ENCODE peak calls at places on chromosomes 11 and 22, in four cellular contexts. Z, J, Q and Y are unnamed samples.

GRCh38 chr11:60951909-60952741 is at the start of gene SLC15A3:
- DNase-seq in Z (peak), J (no peak), Q (no peak), Y (peak)

GRCh38 chr22:19691721-19692341 is 22.5 kb upstream of the SEPTIN5 start:
- DNase-seq in Z (peak), J (peak), Q (peak), Y (peak)

GRCh38 chr11:13054278-13054677 is 45.2 kb downstream of the RASSF10 start:
- DNase-seq in Z (no peak), J (peak), Q (no peak), Y (peak)

GRCh38 chr11:128297111-128297651 is 290.2 kb downstream of the ETS1 start:
- DNase-seq in Z (no peak), J (no peak), Q (no peak), Y (no peak)

GRCh38 chr11:125368757-125369156 is 127.3 kb downstream of the FEZ1 start:
- DNase-seq in Z (no peak), J (no peak), Q (no peak), Y (no peak)

GRCh38 chr11:60912223-60912850 is 1.6 kb upstream of the TMEM109 start:
- DNase-seq in Z (peak), J (no peak), Q (no peak), Y (no peak)

GRCh38 chr11:111361082-111361801 is 17.8 kb downstream of the POU2AF1 start:
- DNase-seq in Z (no peak), J (no peak), Q (no peak), Y (no peak)

GRCh38 chr11:133239530-133239929 is 292.8 kb downstream of the OPCML start:
- DNase-seq in Z (peak), J (no peak), Q (no peak), Y (no peak)

GRCh38 chr22:48784701-48785503 is 1042.8 kb downstream of the BRD1 start:
- DNase-seq in Z (no peak), J (no peak), Q (no peak), Y (no peak)

GRCh38 chr11:133134561-133135173 is 397.6 kb downstream of the OPCML start:
- DNase-seq in Z (peak), J (peak), Q (no peak), Y (peak)

GRCh38 chr11:100925935-100926334 is 203.7 kb downstream of the PGR start:
- DNase-seq in Z (no peak), J (peak), Q (peak), Y (peak)

GRCh38 chr11:123302751-123303195 is 107.7 kb upstream of the CLMP start:
- DNase-seq in Z (peak), J (peak), Q (no peak), Y (peak)

GRCh38 chr11:120141144-120142071 is 3.5 kb upstream of the TRIM29 start:
- DNase-seq in Z (no peak), J (no peak), Q (no peak), Y (no peak)

GRCh38 chr11:117821431-117821830 is 3.1 kb downstream of the FXYD2 start:
- DNase-seq in Z (no peak), J (no peak), Q (no peak), Y (no peak)

GRCh38 chr11:86524603-86525352 is 147.6 kb downstream of the ME3 start:
- DNase-seq in Z (no peak), J (peak), Q (peak), Y (peak)

GRCh38 chr11:2466869-2467694 is 22.3 kb downstream of the KCNQ1 start:
- DNase-seq in Z (no peak), J (no peak), Q (no peak), Y (no peak)

GRCh38 chr22:50542416-50542927 is 3.2 kb upstream of the KLHDC7B start:
- DNase-seq in Z (no peak), J (no peak), Q (no peak), Y (peak)
- H2AFZ ChIP-seq in Z (no peak), J (no peak), Q (no peak), Y (no peak)

DNA sequence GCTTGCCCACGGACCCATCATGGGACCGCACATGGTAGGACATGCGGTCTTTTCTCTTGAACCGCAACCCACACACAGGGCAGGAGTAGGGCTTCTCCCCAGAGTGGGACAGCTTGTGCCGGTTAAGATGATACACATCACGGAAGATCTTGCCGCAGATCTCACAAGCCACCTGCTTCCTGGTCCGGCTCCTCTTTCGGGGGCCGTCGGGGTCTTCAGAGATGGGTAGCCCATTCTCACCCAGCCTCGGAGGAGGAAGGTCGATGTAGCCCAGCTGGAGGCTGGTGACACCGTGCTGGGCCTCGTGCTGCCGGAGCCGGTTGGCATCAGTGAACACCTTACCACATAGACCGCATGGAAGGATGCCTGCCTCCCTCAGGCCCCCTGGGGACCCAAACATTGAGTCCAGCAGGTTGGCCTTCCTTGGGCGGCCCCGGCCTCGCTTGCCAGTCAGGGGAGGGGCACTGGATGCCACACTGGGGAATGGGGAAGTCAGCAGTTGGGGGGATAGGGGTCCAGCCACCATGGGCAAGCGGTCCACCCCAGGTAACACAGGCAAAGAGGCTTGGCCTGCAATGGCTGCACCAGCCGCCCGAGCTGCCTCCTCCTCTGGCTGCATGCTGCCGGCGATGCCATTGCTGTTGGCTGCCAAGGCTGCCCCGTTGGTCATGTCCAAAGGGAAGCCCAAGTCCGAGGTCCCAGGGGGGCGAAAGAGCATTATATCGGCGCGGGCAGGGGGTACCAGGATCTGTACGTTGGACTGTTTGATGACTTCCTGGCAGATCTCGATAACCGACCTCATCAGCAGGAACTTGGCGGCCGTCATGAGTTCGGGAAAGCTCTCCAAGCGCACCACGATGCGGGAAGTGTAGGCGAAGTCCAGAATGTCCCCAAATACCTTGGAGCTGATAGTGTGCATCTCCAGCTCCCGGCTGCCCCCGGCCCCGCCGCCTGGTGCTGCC is 1.5 kb downstream of the PATZ1 start:
- DNase-seq in Z (peak), J (peak), Q (no peak), Y (peak)
- TF ChIP-seq EZH2phosphoT487 in Z (no peak), J (no peak), Q (no peak), Y (no peak)

GRCh38 chr22:27380826-27381225 is 420.7 kb downstream of the MN1 start:
- DNase-seq in Z (no peak), J (no peak), Q (no peak), Y (no peak)
- H2AFZ ChIP-seq in Z (no peak), J (no peak), Q (no peak), Y (no peak)

GRCh38 chr11:19422257-19422656 is 181.5 kb upstream of the E2F8 start:
- DNase-seq in Z (peak), J (no peak), Q (no peak), Y (no peak)

GRCh38 chr11:19418221-19418620 is 177.5 kb upstream of the E2F8 start:
- DNase-seq in Z (no peak), J (no peak), Q (no peak), Y (no peak)

GRCh38 chr11:19419021-19419750 is 178.4 kb upstream of the E2F8 start:
- DNase-seq in Z (peak), J (peak), Q (no peak), Y (peak)

GRCh38 chr11:19421134-19421533 is 180.4 kb upstream of the E2F8 start:
- DNase-seq in Z (no peak), J (no peak), Q (no peak), Y (no peak)

GRCh38 chr11:19419813-19420212 is 179.1 kb upstream of the E2F8 start:
- DNase-seq in Z (no peak), J (peak), Q (no peak), Y (peak)
- TF ChIP-seq EZH2phosphoT487 in Z (no peak), J (no peak), Q (no peak), Y (no peak)

GRCh38 chr11:7485136-7485853 is at the start of gene OLFML1:
- DNase-seq in Z (no peak), J (no peak), Q (no peak), Y (peak)

GRCh38 chr11:7486731-7487130 is 1.4 kb downstream of the OLFML1 start:
- DNase-seq in Z (no peak), J (no peak), Q (no peak), Y (peak)

GRCh38 chr11:7487360-7487759 is 2.1 kb downstream of the OLFML1 start:
- DNase-seq in Z (no peak), J (no peak), Q (no peak), Y (no peak)

GRCh38 chr11:7484645-7485044 is 661 bp upstream of the OLFML1 start:
- DNase-seq in Z (peak), J (no peak), Q (no peak), Y (no peak)

DNA sequence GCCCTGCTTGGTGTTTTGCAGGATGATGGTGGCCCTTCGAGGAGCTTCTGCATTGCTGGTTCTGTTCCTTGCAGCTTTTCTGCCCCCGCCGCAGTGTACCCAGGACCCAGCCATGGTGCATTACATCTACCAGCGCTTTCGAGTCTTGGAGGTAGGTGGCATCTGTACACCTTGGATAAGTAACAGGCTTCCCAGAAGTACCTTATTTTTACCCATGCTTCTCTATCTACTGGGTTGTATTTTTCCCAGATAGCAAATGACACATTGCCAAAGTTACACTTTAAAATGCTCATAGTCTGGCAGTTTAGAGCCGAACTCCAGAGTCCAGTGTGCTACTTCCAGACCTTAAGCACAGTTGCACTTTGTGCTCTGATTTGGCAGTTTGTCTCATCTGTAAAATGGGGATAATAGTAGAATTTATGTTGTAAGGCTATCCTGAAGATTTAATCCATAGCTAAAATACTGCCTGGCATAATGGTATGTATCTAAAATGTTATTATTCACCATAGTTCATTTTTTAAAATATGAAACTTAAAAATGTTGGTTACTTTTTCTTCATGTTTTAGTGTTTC is 634 bp downstream of the OLFML1 start:
- DNase-seq in Z (no peak), J (no peak), Q (no peak), Y (no peak)
- H2AFZ ChIP-seq in Z (peak), J (no peak), Q (no peak), Y (peak)

GRCh38 chr22:50506611-50507420 is 686 bp downstream of the LMF2 start:
- DNase-seq in Z (no peak), J (no peak), Q (no peak), Y (peak)
- TF ChIP-seq EZH2phosphoT487 in Z (no peak), J (no peak), Q (no peak), Y (no peak)

GRCh38 chr11:65315866-65316233 is 1.2 kb downstream of the CDC42EP2 start:
- DNase-seq in Z (no peak), J (peak), Q (no peak), Y (no peak)
- H2AFZ ChIP-seq in Z (no peak), J (peak), Q (no peak), Y (no peak)

GRCh38 chr22:41557401-41558240 is 3.2 kb upstream of the CSDC2 start:
- DNase-seq in Z (peak), J (no peak), Q (no peak), Y (peak)
- TF ChIP-seq EZH2phosphoT487 in Z (no peak), J (no peak), Q (no peak), Y (no peak)

GRCh38 chr11:109784536-109784935 is 308.7 kb upstream of the ZC3H12C start:
- DNase-seq in Z (no peak), J (no peak), Q (no peak), Y (no peak)

GRCh38 chr11:109783842-109784241 is 309.4 kb upstream of the ZC3H12C start:
- DNase-seq in Z (no peak), J (no peak), Q (no peak), Y (no peak)

GRCh38 chr11:109788969-109789490 is 304.2 kb upstream of the ZC3H12C start:
- DNase-seq in Z (no peak), J (no peak), Q (no peak), Y (no peak)

GRCh38 chr11:109783017-109783416 is 310.2 kb upstream of the ZC3H12C start:
- DNase-seq in Z (no peak), J (no peak), Q (no peak), Y (no peak)

DNA sequence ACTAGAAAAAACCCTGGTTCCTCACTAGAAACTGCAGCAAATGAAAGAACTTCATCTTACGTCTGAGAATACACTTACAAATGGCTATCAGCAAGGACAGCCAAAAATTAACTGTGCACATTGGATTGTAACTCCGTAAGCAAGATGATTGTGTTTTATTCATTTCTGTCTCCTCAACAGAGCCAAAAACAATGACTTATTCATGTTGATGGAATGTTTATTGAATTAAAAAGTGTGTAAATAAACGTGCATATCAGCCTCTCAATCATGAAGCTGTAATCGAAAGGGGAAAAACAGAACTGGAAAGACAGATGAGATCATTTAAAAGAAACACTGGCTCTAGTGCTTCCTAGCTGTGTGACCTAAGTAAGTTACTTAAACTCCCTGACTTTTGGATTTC is 307.5 kb upstream of the ZC3H12C start:
- DNase-seq in Z (no peak), J (peak), Q (no peak), Y (peak)
- H2AFZ ChIP-seq in Z (peak), J (no peak), Q (no peak), Y (peak)

GRCh38 chr11:40302669-40303068 is 1156.8 kb downstream of the LRRC4C start:
- DNase-seq in Z (no peak), J (no peak), Q (no peak), Y (no peak)

GRCh38 chr11:40306938-40307548 is 1152.4 kb downstream of the LRRC4C start:
- DNase-seq in Z (peak), J (peak), Q (no peak), Y (peak)
- TF ChIP-seq EZH2phosphoT487 in Z (no peak), J (no peak), Q (no peak), Y (no peak)